ENCODE peak calls at places on chromosomes 12 and 14, in six cellular contexts. One of them, this sample, is unnamed.
A peak's percentile ranks its signal among the peaks of the same experiment; 100 is the strongest.

GRCh38 chr12:93913845-93914244 is 234.5 kb upstream of the PLXNC1 start:
- DNase-seq in tibial artery: no peak
- DNase-seq in CD8-positive, alpha-beta memory T cell: no peak
- DNase-seq in effector memory CD4-positive, alpha-beta T cell: no peak
- DNase-seq in ascending aorta: no peak
- DNase-seq in Peyer's patch: no peak
- DNase-seq in this sample: no peak

GRCh38 chr12:45349911-45350310 is 134.0 kb downstream of the ANO6 start:
- DNase-seq in Peyer's patch: no peak
- DNase-seq in effector memory CD4-positive, alpha-beta T cell: no peak
- DNase-seq in CD8-positive, alpha-beta memory T cell: no peak
- DNase-seq in ascending aorta: no peak
- DNase-seq in tibial artery: no peak
- DNase-seq in this sample: no peak

GRCh38 chr14:32611752-32612151 is 282.7 kb downstream of the AKAP6 start:
- DNase-seq in tibial artery: no peak
- DNase-seq in Peyer's patch: no peak
- DNase-seq in effector memory CD4-positive, alpha-beta T cell: no peak
- DNase-seq in ascending aorta: no peak
- DNase-seq in CD8-positive, alpha-beta memory T cell: no peak
- DNase-seq in this sample: no peak

GRCh38 chr12:94305293-94305957 is 154.2 kb downstream of the CEP83 start:
- DNase-seq in ascending aorta: no peak
- DNase-seq in Peyer's patch: no peak
- DNase-seq in CD8-positive, alpha-beta memory T cell: no peak
- DNase-seq in effector memory CD4-positive, alpha-beta T cell: no peak
- DNase-seq in tibial artery: no peak
- DNase-seq in this sample: no peak

GRCh38 chr12:26274441-26275312 is 79.3 kb downstream of the SSPN start:
- DNase-seq in ascending aorta: peak; percentile 78
- DNase-seq in tibial artery: peak; percentile 94
- DNase-seq in CD8-positive, alpha-beta memory T cell: no peak
- DNase-seq in Peyer's patch: peak; percentile 64
- DNase-seq in effector memory CD4-positive, alpha-beta T cell: no peak
- DNase-seq in this sample: no peak

GRCh38 chr12:56188116-56188785 is 1.0 kb downstream of the SMARCC2 start:
- DNase-seq in ascending aorta: no peak
- DNase-seq in tibial artery: no peak
- DNase-seq in Peyer's patch: no peak
- DNase-seq in CD8-positive, alpha-beta memory T cell: no peak
- DNase-seq in effector memory CD4-positive, alpha-beta T cell: no peak
- DNase-seq in this sample: peak; percentile 15

GRCh38 chr14:22289570-22289969 is 299.5 kb downstream of the DAD1 start:
- DNase-seq in CD8-positive, alpha-beta memory T cell: no peak
- DNase-seq in ascending aorta: no peak
- DNase-seq in tibial artery: no peak
- DNase-seq in effector memory CD4-positive, alpha-beta T cell: no peak
- DNase-seq in Peyer's patch: no peak
- DNase-seq in this sample: no peak

GRCh38 chr12:82299617-82300016 is 58.6 kb downstream of the CCDC59 start:
- DNase-seq in Peyer's patch: no peak
- DNase-seq in tibial artery: no peak
- DNase-seq in effector memory CD4-positive, alpha-beta T cell: no peak
- DNase-seq in ascending aorta: no peak
- DNase-seq in CD8-positive, alpha-beta memory T cell: no peak
- DNase-seq in this sample: no peak

GRCh38 chr14:64279719-64280668 is 14.2 kb downstream of the ESR2 start:
- DNase-seq in effector memory CD4-positive, alpha-beta T cell: no peak
- DNase-seq in tibial artery: no peak
- DNase-seq in Peyer's patch: no peak
- DNase-seq in CD8-positive, alpha-beta memory T cell: no peak
- DNase-seq in ascending aorta: no peak
- DNase-seq in this sample: no peak

DNA sequence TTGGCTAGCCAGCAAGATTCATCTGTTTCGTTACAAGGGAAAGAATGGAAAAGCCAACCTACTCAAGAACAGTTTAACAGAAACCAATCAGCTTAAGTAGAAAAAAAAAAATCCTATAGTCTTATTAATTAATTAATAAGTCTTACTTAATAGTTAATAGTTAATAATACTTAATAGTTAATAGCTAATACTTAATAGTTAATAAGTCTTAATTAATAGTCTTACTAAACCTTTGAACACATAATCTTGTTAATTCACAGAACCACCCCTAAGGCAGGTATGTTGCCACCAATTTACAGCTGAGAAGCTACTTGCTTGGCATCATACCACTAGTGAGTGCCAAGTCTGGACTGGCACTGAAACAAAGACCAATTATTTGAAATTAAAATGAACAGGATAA is 19.9 kb downstream of the MFAP5 start:
- DNase-seq in tibial artery: no peak
- DNase-seq in ascending aorta: no peak
- DNase-seq in effector memory CD4-positive, alpha-beta T cell: no peak
- DNase-seq in CD8-positive, alpha-beta memory T cell: no peak
- DNase-seq in Peyer's patch: no peak
- DNase-seq in this sample: no peak
- H3K27ac ChIP-seq in tibial artery: no peak overlapping the region
- H3K27ac ChIP-seq in ascending aorta: no peak overlapping the region
- H3K27ac ChIP-seq in effector memory CD4-positive, alpha-beta T cell: no peak overlapping the region
- H3K27ac ChIP-seq in CD8-positive, alpha-beta memory T cell: no peak overlapping the region
- H3K27ac ChIP-seq in Peyer's patch: no peak overlapping the region
- H3K27ac ChIP-seq in this sample: no peak overlapping the region

GRCh38 chr12:54565658-54566552 is 16.5 kb downstream of the PDE1B start:
- DNase-seq in ascending aorta: no peak
- DNase-seq in Peyer's patch: no peak
- DNase-seq in tibial artery: no peak
- DNase-seq in CD8-positive, alpha-beta memory T cell: no peak
- DNase-seq in effector memory CD4-positive, alpha-beta T cell: no peak
- DNase-seq in this sample: no peak
- H3K4me3 ChIP-seq in ascending aorta: no peak overlapping the region
- H3K4me3 ChIP-seq in Peyer's patch: no peak overlapping the region
- H3K4me3 ChIP-seq in tibial artery: no peak overlapping the region
- H3K4me3 ChIP-seq in CD8-positive, alpha-beta memory T cell: no peak overlapping the region
- H3K4me3 ChIP-seq in effector memory CD4-positive, alpha-beta T cell: no peak overlapping the region
- H3K4me3 ChIP-seq in this sample: no peak overlapping the region

GRCh38 chr14:98907981-98908544 is 363.9 kb downstream of the BCL11B start:
- DNase-seq in Peyer's patch: no peak
- DNase-seq in tibial artery: no peak
- DNase-seq in ascending aorta: no peak
- DNase-seq in effector memory CD4-positive, alpha-beta T cell: no peak
- DNase-seq in CD8-positive, alpha-beta memory T cell: no peak
- DNase-seq in this sample: no peak

GRCh38 chr14:98903371-98903770 is 368.6 kb downstream of the BCL11B start:
- DNase-seq in tibial artery: no peak
- DNase-seq in effector memory CD4-positive, alpha-beta T cell: no peak
- DNase-seq in CD8-positive, alpha-beta memory T cell: no peak
- DNase-seq in ascending aorta: no peak
- DNase-seq in Peyer's patch: no peak
- DNase-seq in this sample: no peak

GRCh38 chr14:98904677-98905076 is 367.3 kb downstream of the BCL11B start:
- DNase-seq in ascending aorta: no peak
- DNase-seq in tibial artery: no peak
- DNase-seq in CD8-positive, alpha-beta memory T cell: no peak
- DNase-seq in effector memory CD4-positive, alpha-beta T cell: no peak
- DNase-seq in Peyer's patch: no peak
- DNase-seq in this sample: no peak

GRCh38 chr14:98907271-98907670 is 364.7 kb downstream of the BCL11B start:
- DNase-seq in effector memory CD4-positive, alpha-beta T cell: no peak
- DNase-seq in tibial artery: no peak
- DNase-seq in Peyer's patch: no peak
- DNase-seq in ascending aorta: no peak
- DNase-seq in CD8-positive, alpha-beta memory T cell: no peak
- DNase-seq in this sample: no peak

DNA sequence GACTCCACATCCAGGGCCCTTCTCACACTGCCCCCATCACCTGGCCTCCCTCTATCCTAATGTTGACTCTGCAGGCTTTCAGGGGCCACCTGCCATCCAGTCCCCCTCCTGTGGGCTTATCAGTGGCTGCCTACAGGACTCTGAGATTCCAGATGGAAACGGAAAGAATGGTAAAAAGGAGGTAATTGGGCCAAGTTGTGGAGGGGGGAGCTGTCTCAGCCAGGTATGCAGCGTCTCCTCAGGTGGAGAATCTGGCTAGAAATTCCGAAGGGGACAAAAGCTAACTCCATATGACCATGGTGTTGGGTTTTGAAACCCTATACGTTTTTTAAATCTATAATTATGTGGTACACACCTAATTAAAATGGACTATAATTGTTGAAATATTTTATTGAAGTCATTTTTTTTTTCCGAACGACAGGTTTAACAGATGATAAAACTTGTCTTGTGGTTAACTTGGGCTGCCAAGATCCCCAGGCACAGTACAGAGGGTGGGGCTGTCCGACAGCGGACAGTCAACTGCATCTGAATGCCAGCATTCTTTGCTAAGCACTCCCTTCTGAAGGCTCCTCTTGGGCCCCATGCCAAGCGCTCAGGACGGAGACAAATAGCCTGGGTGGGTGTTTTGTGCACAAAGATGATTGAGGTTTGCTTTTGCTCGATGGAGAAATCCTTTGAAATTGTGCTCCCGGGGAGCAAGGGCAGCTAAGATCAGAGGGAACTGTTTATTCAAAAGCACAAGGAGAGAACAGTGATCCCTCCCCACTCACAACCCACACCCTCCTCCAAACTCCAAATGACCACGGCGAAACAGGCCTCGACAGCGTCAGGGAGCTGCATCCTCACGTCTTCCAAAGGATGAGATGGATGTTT is 365.6 kb downstream of the BCL11B start:
- DNase-seq in ascending aorta: no peak
- DNase-seq in Peyer's patch: no peak
- DNase-seq in tibial artery: no peak
- DNase-seq in effector memory CD4-positive, alpha-beta T cell: no peak
- DNase-seq in CD8-positive, alpha-beta memory T cell: no peak
- DNase-seq in this sample: no peak
- H3K4me1 ChIP-seq in ascending aorta: no peaks in the 10 kb centered on the region
- H3K4me1 ChIP-seq in Peyer's patch: no peaks in the 10 kb centered on the region
- H3K4me1 ChIP-seq in tibial artery: no peaks in the 10 kb centered on the region
- H3K4me1 ChIP-seq in effector memory CD4-positive, alpha-beta T cell: no peaks in the 10 kb centered on the region
- H3K4me1 ChIP-seq in CD8-positive, alpha-beta memory T cell: no peaks in the 10 kb centered on the region
- H3K4me1 ChIP-seq in this sample: peaks cover 4% of the 10 kb centered on the region

DNA sequence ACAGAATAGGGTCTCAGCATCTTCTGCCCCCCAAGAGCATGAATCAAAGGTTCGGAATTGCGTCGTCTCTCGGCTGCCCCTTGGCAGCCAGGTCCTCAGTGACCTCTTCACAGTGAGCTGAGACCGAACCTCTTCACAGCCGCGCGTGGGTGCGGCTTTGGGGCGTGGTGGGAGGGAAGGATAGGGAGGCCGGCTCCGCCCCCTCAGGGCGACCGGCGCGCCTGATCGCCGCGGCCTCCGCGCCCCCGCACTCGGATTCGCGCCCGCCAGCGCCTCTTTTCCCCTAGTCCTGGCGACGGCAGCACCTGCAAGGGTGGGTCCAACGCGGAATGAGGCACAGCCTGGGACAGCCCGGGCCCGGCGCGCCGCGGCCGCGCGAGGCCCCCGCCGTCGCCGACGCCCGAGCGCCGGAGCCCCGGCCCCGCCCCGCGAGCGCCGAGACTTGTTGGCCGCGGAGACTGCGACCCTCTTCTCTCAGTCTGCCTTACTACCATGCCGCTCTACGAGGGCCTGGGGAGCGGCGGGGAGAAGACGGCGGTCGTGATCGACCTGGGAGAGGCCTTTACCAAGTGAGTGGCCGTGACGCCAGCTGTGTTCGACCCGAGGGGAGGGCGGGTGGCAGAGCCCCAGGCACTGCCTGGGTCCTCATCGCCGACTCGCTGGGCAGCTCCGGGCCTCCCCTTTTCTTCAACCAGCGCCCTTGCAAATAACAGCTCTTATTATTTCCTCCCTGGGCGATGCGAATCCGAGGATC is at the start of gene ACTR10:
- DNase-seq in Peyer's patch: peak; percentile 95
- DNase-seq in ascending aorta: peak; percentile 36
- DNase-seq in CD8-positive, alpha-beta memory T cell: peak; percentile 91
- DNase-seq in effector memory CD4-positive, alpha-beta T cell: peak; percentile 77
- DNase-seq in tibial artery: peak; percentile 81
- DNase-seq in this sample: peak; percentile 88
- H3K27ac ChIP-seq in Peyer's patch: peak within 1 kb of the TSS; percentile 91
- H3K27ac ChIP-seq in ascending aorta: peak within 1 kb of the TSS; percentile 94
- H3K27ac ChIP-seq in CD8-positive, alpha-beta memory T cell: peak within 1 kb of the TSS; percentile 92
- H3K27ac ChIP-seq in effector memory CD4-positive, alpha-beta T cell: peak within 1 kb of the TSS; percentile 93
- H3K27ac ChIP-seq in tibial artery: peak within 1 kb of the TSS; percentile 93
- H3K27ac ChIP-seq in this sample: peak within 1 kb of the TSS; percentile 87

GRCh38 chr12:68806488-68807237 is 1.3 kb upstream of the MDM2 start:
- DNase-seq in ascending aorta: no peak
- DNase-seq in effector memory CD4-positive, alpha-beta T cell: no peak
- DNase-seq in CD8-positive, alpha-beta memory T cell: no peak
- DNase-seq in Peyer's patch: no peak
- DNase-seq in tibial artery: no peak
- DNase-seq in this sample: no peak

GRCh38 chr12:68807576-68808387 is at the start of gene MDM2:
- DNase-seq in Peyer's patch: peak; percentile 97
- DNase-seq in tibial artery: peak; percentile 90
- DNase-seq in CD8-positive, alpha-beta memory T cell: peak; percentile 99
- DNase-seq in ascending aorta: peak; percentile 85
- DNase-seq in effector memory CD4-positive, alpha-beta T cell: peak; percentile 96
- DNase-seq in this sample: peak; percentile 97

GRCh38 chr12:68804654-68805591 is 3.1 kb upstream of the MDM2 start:
- DNase-seq in tibial artery: no peak
- DNase-seq in CD8-positive, alpha-beta memory T cell: no peak
- DNase-seq in Peyer's patch: no peak
- DNase-seq in ascending aorta: no peak
- DNase-seq in effector memory CD4-positive, alpha-beta T cell: no peak
- DNase-seq in this sample: no peak

GRCh38 chr12:68805592-68806120 is 2.3 kb upstream of the MDM2 start:
- DNase-seq in tibial artery: no peak
- DNase-seq in CD8-positive, alpha-beta memory T cell: no peak
- DNase-seq in ascending aorta: no peak
- DNase-seq in Peyer's patch: no peak
- DNase-seq in effector memory CD4-positive, alpha-beta T cell: no peak
- DNase-seq in this sample: no peak

DNA sequence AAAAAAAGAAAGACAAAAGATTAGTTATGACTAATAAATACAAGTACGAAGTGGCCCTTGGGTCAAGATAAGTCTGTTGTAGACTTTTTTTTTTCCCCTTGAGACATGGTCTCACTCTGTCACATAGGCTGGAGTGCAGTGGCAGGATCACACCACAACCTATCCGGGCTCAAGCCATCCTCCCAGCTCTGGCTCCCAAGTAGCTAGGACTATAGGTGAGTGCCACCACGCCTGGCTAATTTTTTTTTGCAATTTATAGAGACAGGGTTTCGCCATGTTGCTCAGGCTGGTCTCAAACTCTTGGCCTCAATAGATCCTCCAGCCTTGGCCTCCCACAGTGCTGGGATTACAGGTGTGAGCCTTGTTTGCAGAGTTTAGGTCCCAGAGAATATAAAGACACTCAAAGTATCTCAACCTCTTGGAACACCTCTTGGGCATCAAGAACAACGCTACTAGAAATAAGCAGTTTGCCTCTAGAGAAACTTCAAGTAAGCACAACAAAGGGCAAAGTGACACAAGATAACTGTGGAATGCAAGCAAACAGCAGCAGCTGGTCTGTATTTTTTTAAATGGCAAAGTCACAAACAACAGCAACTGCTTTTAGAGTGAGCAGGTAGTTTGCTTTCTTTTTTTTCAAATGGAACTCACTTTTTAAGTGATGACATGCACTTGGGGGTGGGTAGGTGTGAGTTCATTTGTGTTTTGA is 3.9 kb upstream of the MDM2 start:
- DNase-seq in CD8-positive, alpha-beta memory T cell: no peak
- DNase-seq in effector memory CD4-positive, alpha-beta T cell: no peak
- DNase-seq in Peyer's patch: no peak
- DNase-seq in tibial artery: no peak
- DNase-seq in ascending aorta: no peak
- DNase-seq in this sample: no peak
- H3K4me3 ChIP-seq in CD8-positive, alpha-beta memory T cell: no peak overlapping the region
- H3K4me3 ChIP-seq in effector memory CD4-positive, alpha-beta T cell: no peak overlapping the region
- H3K4me3 ChIP-seq in Peyer's patch: no peak overlapping the region
- H3K4me3 ChIP-seq in tibial artery: no peak overlapping the region
- H3K4me3 ChIP-seq in ascending aorta: no peak overlapping the region
- H3K4me3 ChIP-seq in this sample: no peak overlapping the region